ENCODE peak calls at places on chromosomes 16 and 17, in five cellular contexts. S, L, Y, V and X are unnamed samples.

GRCh38 chr17:42760652-42761581 is at the start of gene RAMP2:
- DNase-seq in Y (peak), L (no peak), S (peak), V (no peak), X (no peak)

GRCh38 chr17:64411999-64412771 is 21.5 kb upstream of the PECAM1 start:
- DNase-seq in Y (no peak), S (peak), L (no peak), V (no peak), X (peak)

GRCh38 chr16:87653234-87653633 is 50.9 kb downstream of the JPH3 start:
- DNase-seq in S (peak), Y (peak), L (no peak), V (no peak), X (no peak)

GRCh38 chr17:80283116-80283852 is 22.6 kb downstream of the RNF213 start:
- DNase-seq in V (no peak), S (no peak), Y (no peak), L (no peak), X (no peak)

GRCh38 chr16:77213542-77214108 is 14.4 kb downstream of the SYCE1L start:
- DNase-seq in S (peak), V (no peak), Y (no peak), L (no peak), X (peak)

GRCh38 chr16:51453296-51453695 is 302.2 kb upstream of the SALL1 start:
- DNase-seq in S (no peak), L (no peak), V (no peak), Y (no peak), X (no peak)

GRCh38 chr17:16443390-16444257 is 28.3 kb downstream of the TRPV2 start:
- DNase-seq in S (no peak), Y (no peak), L (no peak), V (no peak), X (no peak)

GRCh38 chr16:13036600-13036999 is 135.2 kb downstream of the SHISA9 start:
- DNase-seq in L (no peak), S (peak), V (no peak), Y (no peak), X (no peak)

GRCh38 chr17:66444001-66444400 is 141.6 kb downstream of the PRKCA start:
- DNase-seq in L (no peak), Y (no peak), S (no peak), V (no peak), X (no peak)

GRCh38 chr17:40952169-40952568 is 14.6 kb downstream of the KRT39 start:
- DNase-seq in L (no peak), Y (no peak), S (no peak), V (no peak), X (no peak)

GRCh38 chr17:65918921-65919546 is 272.9 kb downstream of the CEP112 start:
- DNase-seq in V (no peak), L (no peak), Y (no peak), S (no peak), X (no peak)

GRCh38 chr17:21089145-21089544 is 37.6 kb upstream of the DHRS7B start:
- DNase-seq in S (no peak), V (no peak), L (no peak), Y (no peak), X (no peak)

GRCh38 chr16:85393674-85394510 is 219.2 kb upstream of the GSE1 start:
- DNase-seq in S (peak), L (peak), Y (peak), V (peak), X (no peak)

GRCh38 chr16:68324780-68325357 is 14.1 kb downstream of the PRMT7 start:
- DNase-seq in L (no peak), S (no peak), V (no peak), Y (no peak), X (no peak)

GRCh38 chr17:59107306-59107670 is 608 bp upstream of the TRIM37 start:
- DNase-seq in L (no peak), Y (no peak), V (no peak), S (no peak), X (no peak)

GRCh38 chr17:29042679-29043538 is at the start of gene PIPOX:
- DNase-seq in V (no peak), L (no peak), S (no peak), Y (peak), X (peak)

GRCh38 chr16:30758988-30759461 is 2.8 kb downstream of the CFAP119 start:
- DNase-seq in L (no peak), S (no peak), Y (no peak), V (no peak), X (no peak)

GRCh38 chr17:49201481-49201927 is 8.9 kb downstream of the GNGT2 start:
- DNase-seq in S (peak), V (no peak), Y (no peak), L (no peak), X (peak)

GRCh38 chr17:1130191-1130590 is 49.6 kb downstream of the ABR start:
- DNase-seq in Y (no peak), S (no peak), L (no peak), V (no peak), X (no peak)